ENCODE peak calls at places on chromosomes 16 and 17, in eight cellular contexts. Q, L, Z, I, R, X, F and J are unnamed samples.
A peak's percentile ranks its signal among the peaks of the same experiment; 100 is the strongest.

GRCh38 chr16:79347176-79347715 is 253.3 kb downstream of the MAF start:
- DNase-seq in Q (no peak), L (no peak), Z (no peak), I (no peak), R (no peak), X (no peak), F (no peak), J (no peak)

GRCh38 chr16:11004351-11004750 is 60.0 kb downstream of the CLEC16A start:
- DNase-seq in Q (peak; percentile 67), L (no peak), Z (no peak), I (no peak), R (peak; percentile 18), X (no peak), F (no peak), J (no peak)

GRCh38 chr16:85156869-85157268 is 44.6 kb upstream of the CIBAR2 start:
- DNase-seq in Q (no peak), L (no peak), Z (no peak), I (no peak), R (no peak), X (no peak), F (no peak), J (no peak)

GRCh38 chr16:3610698-3611144 is 685 bp downstream of the SLX4 start:
- DNase-seq in Q (no peak), L (no peak), Z (no peak), I (no peak), R (no peak), X (peak; percentile 29), F (no peak), J (no peak)

GRCh38 chr16:30997000-30997886 is 12.2 kb downstream of the HSD3B7 start:
- DNase-seq in Q (peak; percentile 73), L (peak; percentile 69), Z (peak; percentile 83), I (no peak), R (no peak), X (peak; percentile 93), F (peak; percentile 74), J (no peak)

GRCh38 chr17:39867891-39868553 is at the start of gene ZPBP2:
- DNase-seq in Q (no peak), L (no peak), Z (no peak), I (no peak), R (no peak), X (peak; percentile 92), F (no peak), J (no peak)

GRCh38 chr17:78882546-78883089 is 20.4 kb downstream of the CEP295NL start:
- DNase-seq in Q (no peak), L (no peak), Z (no peak), I (no peak), R (no peak), X (no peak), F (no peak), J (no peak)

GRCh38 chr17:50055055-50055425 is 870 bp upstream of the ITGA3 start:
- DNase-seq in Q (peak; percentile 88), L (no peak), Z (no peak), I (no peak), R (no peak), X (no peak), F (no peak), J (no peak)

GRCh38 chr16:19393226-19394074 is 24.2 kb upstream of the TMC5 start:
- DNase-seq in Q (no peak), L (no peak), Z (no peak), I (peak; percentile 2), R (peak; percentile 9), X (no peak), F (no peak), J (no peak)

GRCh38 chr17:50272711-50273653 is 1.3 kb upstream of the TMEM92 start:
- DNase-seq in Q (no peak), L (peak; percentile 55), Z (peak; percentile 86), I (no peak), R (no peak), X (peak; percentile 24), F (peak; percentile 38), J (no peak)

GRCh38 chr17:30332057-30332542 is 1.8 kb downstream of the TMIGD1 start:
- DNase-seq in Q (no peak), L (no peak), Z (no peak), I (no peak), R (peak; percentile 18), X (peak; percentile 82), F (no peak), J (no peak)

GRCh38 chr17:7263071-7263800 is 958 bp upstream of the CLDN7 start:
- DNase-seq in Q (peak; percentile 70), L (no peak), Z (no peak), I (no peak), R (no peak), X (no peak), F (no peak), J (no peak)
- H3K4me3 ChIP-seq in Q (peak overlapping the region; percentile 27), L (peak overlapping the region; percentile 41), Z (no peak overlapping the region), I (no peak overlapping the region), R (no peak overlapping the region), X (no peak overlapping the region), F (peak overlapping the region; percentile 21), J (no peak overlapping the region)

GRCh38 chr17:10547351-10547750 is 2.1 kb downstream of the MYH2 start:
- DNase-seq in Q (no peak), L (no peak), Z (no peak), I (no peak), R (no peak), X (no peak), F (no peak), J (no peak)
- H3K4me3 ChIP-seq in Q (no peak overlapping the region), L (no peak overlapping the region), Z (no peak overlapping the region), I (no peak overlapping the region), R (no peak overlapping the region), X (no peak overlapping the region), F (no peak overlapping the region), J (no peak overlapping the region)

DNA sequence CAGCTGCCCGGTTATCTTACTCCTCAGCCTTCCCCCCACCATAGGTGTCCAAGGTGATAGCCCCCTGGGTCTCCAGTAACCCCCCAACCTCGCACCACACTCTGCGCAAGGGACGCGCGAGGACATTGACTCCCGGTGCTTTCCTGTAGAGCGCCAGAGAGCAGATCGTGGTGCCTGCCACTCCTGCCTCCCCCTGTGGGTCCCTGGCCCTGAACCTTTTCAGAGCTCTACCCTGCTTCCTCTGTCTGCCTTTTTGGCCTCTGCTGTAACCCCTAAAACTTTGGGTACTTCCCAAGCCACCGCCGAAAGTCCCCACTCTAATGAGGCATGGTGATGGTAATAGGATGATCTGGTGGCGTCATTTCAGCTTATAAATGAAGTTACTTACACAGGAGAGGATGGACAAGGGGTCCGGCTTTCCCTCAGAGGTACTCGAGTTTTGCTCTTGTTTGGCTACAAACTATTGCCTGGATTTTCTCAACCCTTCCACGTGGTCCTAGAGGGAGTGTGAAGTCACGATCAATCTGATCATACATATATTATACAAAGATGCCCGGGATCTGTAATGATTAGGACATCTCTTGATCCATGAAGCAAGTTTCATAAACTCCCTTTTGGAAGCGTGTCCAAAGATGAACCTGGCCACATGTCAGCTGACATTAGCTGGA is 2.1 kb upstream of the CDH11 start:
- DNase-seq in Q (no peak), L (no peak), Z (no peak), I (no peak), R (no peak), X (peak; percentile 8), F (no peak), J (no peak)
- H3K4me3 ChIP-seq in Q (peak overlapping the region; percentile 71), L (peak overlapping the region; percentile 57), Z (peak overlapping the region; percentile 59), I (peak overlapping the region; percentile 97), R (peak overlapping the region; percentile 92), X (no peak overlapping the region), F (peak overlapping the region; percentile 63), J (peak overlapping the region; percentile 94)

GRCh38 chr16:89038811-89039735 is 54.6 kb upstream of the ACSF3 start:
- DNase-seq in Q (no peak), L (no peak), Z (no peak), I (no peak), R (no peak), X (no peak), F (no peak), J (no peak)
- H3K4me3 ChIP-seq in Q (no peak overlapping the region), L (no peak overlapping the region), Z (no peak overlapping the region), I (no peak overlapping the region), R (no peak overlapping the region), X (no peak overlapping the region), F (no peak overlapping the region), J (no peak overlapping the region)

DNA sequence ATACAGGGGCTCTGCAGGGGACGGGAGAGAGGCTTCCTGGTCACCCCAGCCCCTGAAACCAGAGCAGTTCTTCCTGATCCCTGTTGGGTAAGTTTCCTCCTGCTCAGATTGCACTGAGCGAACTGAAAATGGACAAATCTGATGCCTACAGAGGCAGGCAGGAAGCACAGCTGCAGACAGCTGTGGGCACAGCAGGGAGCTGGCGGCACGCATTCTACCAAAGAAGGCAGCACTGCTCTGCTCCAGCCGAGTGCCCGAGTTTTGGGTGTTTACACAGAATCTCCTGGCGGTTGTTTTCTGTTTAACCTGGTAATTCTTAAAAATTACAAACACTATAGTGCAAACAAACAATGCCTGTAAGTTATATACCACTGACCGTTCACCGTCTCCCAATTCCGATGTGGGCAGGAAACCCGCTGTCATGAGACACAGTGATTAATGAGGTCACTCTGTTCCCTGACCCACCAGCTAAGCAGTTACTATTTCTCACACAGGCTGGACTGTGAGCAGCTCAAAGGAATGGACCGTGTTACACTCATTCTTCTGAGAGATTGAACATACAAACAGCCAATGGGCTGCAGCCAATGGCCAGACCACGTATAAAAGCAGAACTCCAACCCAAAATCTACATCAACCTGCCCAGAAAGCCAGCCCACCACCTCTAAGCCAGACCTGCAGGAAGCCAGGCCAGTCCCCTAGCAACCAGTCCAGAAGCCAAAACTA is 25.5 kb downstream of the NSMCE1 start:
- DNase-seq in Q (no peak), L (no peak), Z (no peak), I (peak; percentile 71), R (peak; percentile 96), X (no peak), F (no peak), J (peak; percentile 87)
- H3K4me3 ChIP-seq in Q (no peak overlapping the region), L (no peak overlapping the region), Z (no peak overlapping the region), I (peak overlapping the region; percentile 14), R (peak overlapping the region; percentile 23), X (no peak overlapping the region), F (peak overlapping the region; percentile 11), J (peak overlapping the region; percentile 25)

GRCh38 chr17:45868276-45868675 is 23.6 kb downstream of the SPPL2C start:
- DNase-seq in Q (no peak), L (no peak), Z (no peak), I (peak; percentile 27), R (no peak), X (no peak), F (no peak), J (no peak)
- H3K4me3 ChIP-seq in Q (no peak overlapping the region), L (no peak overlapping the region), Z (no peak overlapping the region), I (no peak overlapping the region), R (no peak overlapping the region), X (no peak overlapping the region), F (no peak overlapping the region), J (no peak overlapping the region)